ENCODE peak calls at places on chromosomes 7 and 10, in seven cellular contexts. B is cardiac muscle cell, A is Panc1, D is left ventricle myocardium inferior, T is uterus, I is GM23338, L is right atrium auricular region. P is an unnamed sample.
A peak's percentile ranks its signal among the peaks of the same experiment; 100 is the strongest.

GRCh38 chr7:74083117-74083876 is at the start of gene LIMK1:
- DNase-seq in B (peak; percentile 87), A (no peak), D (peak; percentile 85), T (peak; percentile 73), I (peak; percentile 87), L (no peak), P (peak; percentile 87)

GRCh38 chr10:86285136-86285790 is 81.3 kb downstream of the GRID1 start:
- DNase-seq in B (no peak), A (no peak), D (no peak), T (peak; percentile 4), I (no peak), L (peak; percentile 51), P (no peak)

GRCh38 chr10:23013581-23014335 is 81.6 kb upstream of the MSRB2 start:
- DNase-seq in B (no peak), A (no peak), D (no peak), T (no peak), I (no peak), L (no peak), P (no peak)

GRCh38 chr10:51683031-51683830 is 16.2 kb downstream of the CSTF2T start:
- DNase-seq in B (peak; percentile 78), A (no peak), D (no peak), T (no peak), I (no peak), L (no peak), P (no peak)

GRCh38 chr7:82742163-82742562 is 298.6 kb upstream of the CACNA2D1 start:
- DNase-seq in B (no peak), A (no peak), D (no peak), T (no peak), I (no peak), L (no peak), P (no peak)

GRCh38 chr7:23022258-23022745 is 8.4 kb upstream of the HYCC1 start:
- DNase-seq in B (peak; percentile 87), A (no peak), D (no peak), T (no peak), I (no peak), L (no peak), P (no peak)

GRCh38 chr10:102783541-102783930 is 39.8 kb downstream of the WBP1L start:
- DNase-seq in B (no peak), A (no peak), D (no peak), T (no peak), I (no peak), L (no peak), P (no peak)

GRCh38 chr7:54330216-54330800 is 211.9 kb upstream of the VSTM2A start:
- DNase-seq in B (no peak), A (no peak), D (no peak), T (no peak), I (no peak), L (no peak), P (no peak)

GRCh38 chr7:94394399-94395140 is at the start of gene COL1A2:
- DNase-seq in B (peak; percentile 99), A (no peak), D (peak; percentile 81), T (peak; percentile 89), I (peak; percentile 78), L (peak; percentile 90), P (peak; percentile 57)

GRCh38 chr7:151378496-151379192 is 31.2 kb downstream of the WDR86 start:
- DNase-seq in B (no peak), A (no peak), D (no peak), T (no peak), I (no peak), L (no peak), P (no peak)

GRCh38 chr10:103758294-103758681 is 97.1 kb downstream of the SH3PXD2A start:
- DNase-seq in B (no peak), A (peak; percentile 95), D (no peak), T (no peak), I (no peak), L (no peak), P (no peak)

GRCh38 chr7:29193316-29194205 is 1.0 kb upstream of the CHN2 start:
- DNase-seq in B (no peak), A (no peak), D (no peak), T (no peak), I (peak; percentile 45), L (no peak), P (no peak)

GRCh38 chr10:64379898-64380297 is 858.7 kb downstream of the REEP3 start:
- DNase-seq in B (no peak), A (no peak), D (no peak), T (no peak), I (peak; percentile 21), L (no peak), P (no peak)

GRCh38 chr10:62788861-62789467 is 15.6 kb upstream of the ADO start:
- DNase-seq in B (no peak), A (no peak), D (no peak), T (no peak), I (no peak), L (no peak), P (no peak)

GRCh38 chr10:90417056-90417455 is 440.8 kb downstream of the HTR7 start:
- DNase-seq in B (peak; percentile 88), A (no peak), D (no peak), T (no peak), I (no peak), L (no peak), P (no peak)

GRCh38 chr7:41975854-41976253 is 261.2 kb downstream of the GLI3 start:
- DNase-seq in B (peak; percentile 64), A (no peak), D (no peak), T (no peak), I (no peak), L (no peak), P (no peak)

GRCh38 chr10:80535671-80536360 is 1.9 kb upstream of the SH2D4B start:
- DNase-seq in B (peak; percentile 55), A (no peak), D (peak; percentile 65), T (no peak), I (peak; percentile 82), L (no peak), P (peak; percentile 86)

GRCh38 chr7:50552921-50553320 is 12.3 kb downstream of the DDC start:
- DNase-seq in B (peak; percentile 81), A (no peak), D (no peak), T (no peak), I (peak; percentile 57), L (no peak), P (no peak)

GRCh38 chr7:5439572-5440496 is 16.2 kb upstream of the TNRC18 start:
- DNase-seq in B (no peak), A (no peak), D (no peak), T (no peak), I (no peak), L (no peak), P (no peak)

GRCh38 chr7:131656980-131657725 is 100.7 kb upstream of the PODXL start:
- DNase-seq in B (no peak), A (no peak), D (no peak), T (no peak), I (no peak), L (no peak), P (no peak)

GRCh38 chr7:86600506-86601290 is 43.0 kb upstream of the GRM3 start:
- DNase-seq in B (no peak), A (no peak), D (no peak), T (no peak), I (peak; percentile 30), L (no peak), P (no peak)
- TF ChIP-seq CTCF in B (no peak), A (no peak), D (no peak), T (no peak), I (peak; percentile 19), L (no peak), P (no peak)

GRCh38 chr10:71028066-71028465 is 139.7 kb upstream of the PCBD1 start:
- DNase-seq in B (no peak), A (no peak), D (no peak), T (no peak), I (no peak), L (no peak), P (no peak)

GRCh38 chr10:71025535-71025934 is 137.2 kb upstream of the PCBD1 start:
- DNase-seq in B (no peak), A (no peak), D (no peak), T (no peak), I (peak; percentile 82), L (no peak), P (no peak)

GRCh38 chr10:71032887-71033286 is 144.5 kb upstream of the PCBD1 start:
- DNase-seq in B (no peak), A (no peak), D (no peak), T (no peak), I (no peak), L (no peak), P (no peak)

GRCh38 chr10:71031601-71032000 is 143.2 kb upstream of the PCBD1 start:
- DNase-seq in B (no peak), A (no peak), D (no peak), T (no peak), I (peak; percentile 33), L (no peak), P (no peak)

DNA sequence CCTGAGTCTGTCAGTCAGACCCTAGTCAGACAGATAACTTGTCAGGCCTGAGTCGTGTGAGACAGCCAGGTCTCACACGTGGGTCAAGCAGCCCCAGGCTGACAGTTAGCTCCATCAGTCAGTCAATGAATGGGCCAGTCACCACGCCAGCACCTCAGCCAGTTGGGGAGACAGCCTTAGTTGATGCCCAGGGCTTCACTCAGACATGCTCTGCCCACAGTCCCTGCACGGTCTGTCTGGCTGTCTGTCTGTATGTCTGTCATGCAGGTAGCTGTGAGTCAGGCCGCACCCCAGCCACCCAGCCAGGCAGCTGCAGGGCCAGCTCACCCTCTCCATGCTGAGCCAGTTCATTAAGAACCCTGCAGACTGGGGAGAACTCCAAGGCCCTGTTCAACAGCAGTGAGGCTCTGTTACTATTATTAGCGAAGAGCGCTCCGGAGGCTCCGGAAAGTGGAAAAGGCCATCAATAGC is 141.1 kb upstream of the PCBD1 start:
- DNase-seq in B (no peak), A (no peak), D (peak; percentile 34), T (no peak), I (no peak), L (no peak), P (no peak)
- H3K27ac ChIP-seq in B (peak overlapping the region; percentile 76), A (no peak overlapping the region), D (peak overlapping the region; percentile 73), T (no peak overlapping the region), I (no peak overlapping the region), L (peak overlapping the region; percentile 11), P (no peak overlapping the region)

GRCh38 chr10:48671914-48672595 is 12.6 kb upstream of the WDFY4 start:
- DNase-seq in B (no peak), A (no peak), D (no peak), T (no peak), I (no peak), L (peak; percentile 49), P (no peak)
- H3K4me3 ChIP-seq in B (no peak overlapping the region), A (no peak overlapping the region), D (no peak overlapping the region), T (no peak overlapping the region), I (no peak overlapping the region), L (no peak overlapping the region), P (no peak overlapping the region)

DNA sequence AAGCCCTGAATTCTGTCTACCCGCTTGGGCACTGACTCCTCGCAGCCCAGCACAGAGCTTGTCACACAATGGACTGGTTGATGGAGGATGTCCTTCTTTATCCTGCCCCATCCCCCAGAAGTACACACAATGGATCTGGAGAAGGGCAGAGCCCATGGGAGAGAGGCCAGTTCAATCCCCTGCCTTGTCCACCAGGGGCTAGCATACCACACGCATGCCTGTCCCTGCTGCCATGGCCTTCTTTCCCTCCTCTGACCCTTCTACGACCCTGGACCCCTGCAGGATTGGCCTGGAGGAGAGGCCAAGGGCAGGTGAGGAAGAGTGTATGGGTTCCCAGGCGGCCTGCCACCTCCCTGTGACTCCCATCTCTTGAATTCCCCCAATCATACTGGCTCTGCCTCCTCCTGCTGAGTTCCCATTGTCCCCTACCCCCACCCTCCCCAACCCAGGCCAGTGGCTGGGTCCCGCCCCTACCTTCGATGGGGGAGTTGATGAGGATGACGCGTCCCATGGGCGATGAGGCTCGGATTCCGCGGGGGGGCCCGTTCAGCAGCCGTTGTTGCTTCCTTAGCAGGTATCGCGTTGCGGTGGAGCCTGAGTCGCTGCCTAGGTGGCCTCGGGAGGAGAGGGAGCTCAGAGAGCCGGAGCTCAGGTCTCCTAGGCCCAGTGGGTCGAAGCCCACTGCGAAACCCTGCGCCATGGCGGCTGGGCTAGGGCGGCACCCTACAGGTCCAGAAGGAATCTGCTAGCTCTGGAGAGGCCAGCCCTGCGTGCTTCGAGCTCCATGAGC is 1.2 kb downstream of the PDZD7 start:
- DNase-seq in B (no peak), A (no peak), D (no peak), T (no peak), I (peak; percentile 72), L (no peak), P (no peak)
- TF ChIP-seq CTCF in B (peak; percentile 15), A (no peak), D (no peak), T (no peak), I (peak; percentile 37), L (no peak), P (no peak)